ENCODE peak calls at places on chromosomes 3 and 15, in nine cellular contexts. V is ovary; Q is CD8-positive, alpha-beta memory T cell; B is A549; L is spleen; Z is cardiac muscle cell; J is sigmoid colon; W is H1; G is pancreas. R is an unnamed sample.

GRCh38 chr15:88904808-88905327 is 8.3 kb downstream of the MFGE8 start:
- DNase-seq in V (peak; percentile 83), Q (peak; percentile 84), B (peak; percentile 82), L (peak; percentile 93), Z (peak; percentile 84), J (peak; percentile 83), W (no peak), G (peak; percentile 82), R (peak; percentile 67)

GRCh38 chr3:23800731-23801130 is 5.0 kb upstream of the UBE2E1 start:
- DNase-seq in V (no peak), Q (no peak), B (peak; percentile 41), L (no peak), Z (no peak), J (no peak), W (no peak), G (no peak), R (no peak)

GRCh38 chr15:63503739-63504246 is 600 bp upstream of the USP3 start:
- DNase-seq in V (peak; percentile 76), Q (peak; percentile 77), B (peak; percentile 93), L (peak; percentile 94), Z (peak; percentile 48), J (peak; percentile 86), W (no peak), G (peak; percentile 80), R (peak; percentile 44)

GRCh38 chr3:194521514-194522260 is 34.9 kb upstream of the ATP13A3 start:
- DNase-seq in V (no peak), Q (no peak), B (no peak), L (no peak), Z (no peak), J (no peak), W (no peak), G (no peak), R (no peak)

GRCh38 chr15:92069308-92070244 is 216.1 kb downstream of the SLCO3A1 start:
- DNase-seq in V (no peak), Q (no peak), B (peak; percentile 80), L (no peak), Z (no peak), J (no peak), W (no peak), G (no peak), R (no peak)

GRCh38 chr3:14862661-14863230 is 44.0 kb downstream of the FGD5 start:
- DNase-seq in V (no peak), Q (no peak), B (no peak), L (peak; percentile 64), Z (no peak), J (no peak), W (no peak), G (no peak), R (no peak)

GRCh38 chr3:190265126-190265525 is 57.1 kb downstream of the CLDN1 start:
- DNase-seq in V (no peak), Q (no peak), B (no peak), L (no peak), Z (no peak), J (no peak), W (no peak), G (no peak), R (no peak)

GRCh38 chr3:100205161-100205560 is 55.6 kb upstream of the TBC1D23 start:
- DNase-seq in V (no peak), Q (no peak), B (no peak), L (no peak), Z (no peak), J (no peak), W (no peak), G (no peak), R (no peak)

GRCh38 chr15:57245130-57245529 is 131.2 kb upstream of the CGNL1 start:
- DNase-seq in V (no peak), Q (no peak), B (no peak), L (no peak), Z (no peak), J (no peak), W (no peak), G (no peak), R (no peak)

GRCh38 chr3:192038726-192039125 is 577.8 kb downstream of the PYDC2 start:
- DNase-seq in V (no peak), Q (no peak), B (peak; percentile 5), L (no peak), Z (no peak), J (no peak), W (no peak), G (no peak), R (no peak)

GRCh38 chr3:193875601-193876321 is 260.2 kb upstream of the HES1 start:
- DNase-seq in V (no peak), Q (no peak), B (no peak), L (no peak), Z (no peak), J (no peak), W (no peak), G (no peak), R (no peak)

GRCh38 chr3:143507735-143508580 is 340.3 kb downstream of the SLC9A9 start:
- DNase-seq in V (no peak), Q (no peak), B (peak; percentile 15), L (no peak), Z (no peak), J (no peak), W (no peak), G (no peak), R (no peak)

GRCh38 chr15:40263036-40263754 is 19.7 kb downstream of the ANKRD63 start:
- DNase-seq in V (no peak), Q (no peak), B (no peak), L (no peak), Z (no peak), J (no peak), W (no peak), G (no peak), R (no peak)

GRCh38 chr15:79170256-79170664 is 79.7 kb upstream of the RASGRF1 start:
- DNase-seq in V (no peak), Q (no peak), B (peak; percentile 52), L (no peak), Z (no peak), J (no peak), W (no peak), G (no peak), R (no peak)

GRCh38 chr15:66772604-66772966 is 70.5 kb downstream of the SMAD6 start:
- DNase-seq in V (no peak), Q (no peak), B (no peak), L (no peak), Z (no peak), J (no peak), W (no peak), G (no peak), R (no peak)

GRCh38 chr15:66775127-66776105 is 73.4 kb downstream of the SMAD6 start:
- DNase-seq in V (peak; percentile 71), Q (no peak), B (no peak), L (peak; percentile 35), Z (no peak), J (peak; percentile 71), W (no peak), G (peak; percentile 53), R (no peak)

GRCh38 chr15:66774001-66774814 is 72.2 kb downstream of the SMAD6 start:
- DNase-seq in V (peak; percentile 89), Q (no peak), B (peak; percentile 89), L (peak; percentile 88), Z (peak; percentile 81), J (peak; percentile 92), W (peak; percentile 68), G (peak; percentile 92), R (peak; percentile 71)

GRCh38 chr15:66771351-66771650 is 69.3 kb downstream of the SMAD6 start:
- DNase-seq in V (no peak), Q (no peak), B (no peak), L (no peak), Z (no peak), J (no peak), W (no peak), G (no peak), R (no peak)

GRCh38 chr15:66772967-66773873 is 71.2 kb downstream of the SMAD6 start:
- DNase-seq in V (no peak), Q (no peak), B (no peak), L (peak; percentile 59), Z (peak; percentile 51), J (peak; percentile 75), W (no peak), G (peak; percentile 62), R (no peak)
- H3K27ac ChIP-seq in V (peak overlapping the region; percentile 75), Q (no peak overlapping the region), B (peak overlapping the region; percentile 93), L (peak overlapping the region; percentile 18), Z (peak overlapping the region; percentile 89), J (peak overlapping the region; percentile 68), W (peak overlapping the region; percentile 56), G (peak overlapping the region; percentile 84), R (no peak overlapping the region)

GRCh38 chr3:139633511-139633910 is 44.3 kb downstream of the NMNAT3 start:
- DNase-seq in V (no peak), Q (no peak), B (no peak), L (no peak), Z (no peak), J (no peak), W (no peak), G (no peak), R (no peak)
- H3K27ac ChIP-seq in V (no peak overlapping the region), Q (no peak overlapping the region), B (no peak overlapping the region), L (no peak overlapping the region), Z (no peak overlapping the region), J (no peak overlapping the region), W (no peak overlapping the region), G (no peak overlapping the region), R (no peak overlapping the region)

DNA sequence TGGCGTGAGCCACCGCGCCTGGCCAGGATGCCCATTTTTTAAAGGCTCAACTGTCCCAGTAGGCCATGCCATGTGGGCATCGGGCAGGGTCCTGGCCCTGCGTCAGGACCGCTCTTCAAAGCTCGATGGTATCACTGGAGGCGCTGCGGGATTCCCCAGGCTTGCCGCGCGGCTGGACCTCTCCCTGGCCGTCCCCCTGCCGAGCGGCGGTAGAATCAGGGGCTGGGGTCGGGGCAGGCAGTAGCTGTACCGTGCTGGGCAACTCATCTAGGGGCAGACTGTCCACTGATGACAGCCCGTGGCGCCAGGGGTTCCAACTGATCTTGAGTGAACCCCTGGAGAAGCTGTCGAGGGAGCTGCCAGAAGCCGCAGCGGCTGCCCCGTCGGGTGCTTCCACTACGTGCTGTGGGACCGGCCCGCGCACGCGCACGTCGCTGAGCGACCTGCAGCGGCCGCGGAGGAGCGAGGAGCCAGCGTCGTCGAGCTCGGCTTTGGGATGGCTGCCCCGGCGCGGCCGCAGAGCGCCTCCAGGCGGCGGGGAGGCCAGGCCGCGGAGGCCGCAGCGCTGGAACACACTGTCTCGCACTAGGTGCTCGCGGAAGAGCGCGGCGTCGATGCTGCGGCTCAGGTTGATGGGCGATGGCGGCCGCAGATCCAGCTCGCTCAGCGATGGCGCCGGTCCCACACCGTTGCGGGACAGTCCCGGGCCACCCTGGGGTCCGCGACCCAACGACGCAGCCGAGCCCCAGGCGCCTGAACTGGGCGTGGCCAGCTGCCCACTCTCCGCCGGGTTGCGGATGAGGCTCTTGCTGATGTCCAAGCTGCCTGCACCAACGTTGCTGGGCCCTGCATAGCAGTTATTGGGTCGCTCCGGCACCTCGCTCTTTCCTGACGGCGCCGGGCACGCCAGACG is 5.8 kb downstream of the PRRT3 start:
- DNase-seq in V (peak; percentile 89), Q (peak; percentile 74), B (peak; percentile 95), L (peak; percentile 96), Z (peak; percentile 93), J (peak; percentile 96), W (peak; percentile 70), G (peak; percentile 94), R (peak; percentile 75)
- H3K27ac ChIP-seq in V (peak overlapping the region; percentile 57), Q (no peak overlapping the region), B (peak overlapping the region; percentile 98), L (peak overlapping the region; percentile 76), Z (no peak overlapping the region), J (peak overlapping the region; percentile 95), W (no peak overlapping the region), G (peak overlapping the region; percentile 71), R (peak overlapping the region; percentile 81)

DNA sequence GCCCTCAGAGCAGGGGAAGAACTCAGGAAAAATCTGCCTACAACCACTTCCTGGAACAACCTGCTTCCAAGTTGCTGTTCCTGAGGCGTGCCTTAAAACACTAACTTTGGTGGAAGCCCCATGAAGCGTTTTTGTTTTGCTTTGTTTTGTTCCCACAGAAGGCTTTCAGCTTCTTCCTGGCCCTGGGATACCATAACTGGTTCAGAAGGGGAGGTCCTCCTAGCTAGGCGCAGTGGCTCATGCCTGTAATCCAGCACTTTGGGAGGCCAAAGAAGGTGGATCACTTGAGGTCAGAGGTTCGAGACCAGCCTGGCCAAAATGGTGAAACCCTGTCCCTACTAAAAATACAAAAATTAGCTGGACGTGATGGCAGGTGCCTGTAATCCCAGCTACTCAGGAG is 1.2 kb upstream of the IP6K1 start:
- DNase-seq in V (no peak), Q (no peak), B (no peak), L (no peak), Z (no peak), J (peak; percentile 22), W (no peak), G (no peak), R (no peak)
- H3K27ac ChIP-seq in V (peak overlapping the region; percentile 94), Q (no peak overlapping the region), B (no peak overlapping the region), L (peak overlapping the region; percentile 99), Z (no peak overlapping the region), J (peak overlapping the region; percentile 99), W (no peak overlapping the region), G (no peak overlapping the region), R (no peak overlapping the region)

R was measured in substantia nigra.